ENCODE peak calls at places on chromosomes 4 and X, in four cellular contexts. One of them, this sample, is unnamed.

GRCh38 chr4:47499705-47500104 is 14.6 kb downstream of the ATP10D start:
- DNase-seq in K562: no peak
- DNase-seq in prostate gland: no peak
- DNase-seq in dorsolateral prefrontal cortex: no peak
- DNase-seq in this sample: no peak

GRCh38 chr4:186647821-186648220 is 75.8 kb downstream of the FAT1 start:
- DNase-seq in K562: no peak
- DNase-seq in prostate gland: no peak
- DNase-seq in dorsolateral prefrontal cortex: no peak
- DNase-seq in this sample: no peak

GRCh38 chrX:39721570-39722279 is 376.0 kb downstream of the BCOR start:
- DNase-seq in K562: no peak
- DNase-seq in prostate gland: peak; percentile 13
- DNase-seq in dorsolateral prefrontal cortex: no peak
- DNase-seq in this sample: no peak

GRCh38 chr4:134202557-134202956 is 968 bp upstream of the PABPC4L start:
- DNase-seq in K562: no peak
- DNase-seq in prostate gland: peak; percentile 44
- DNase-seq in dorsolateral prefrontal cortex: no peak
- DNase-seq in this sample: peak; percentile 7

GRCh38 chr4:31803511-31804195 is 1083.5 kb downstream of the PCDH7 start:
- DNase-seq in K562: no peak
- DNase-seq in prostate gland: no peak
- DNase-seq in dorsolateral prefrontal cortex: no peak
- DNase-seq in this sample: no peak

GRCh38 chr4:55545133-55545532 is 1.6 kb downstream of the CLOCK start:
- DNase-seq in K562: no peak
- DNase-seq in prostate gland: no peak
- DNase-seq in dorsolateral prefrontal cortex: no peak
- DNase-seq in this sample: no peak

GRCh38 chrX:109709129-109709631 is 23.9 kb downstream of the ACSL4 start:
- DNase-seq in K562: no peak
- DNase-seq in prostate gland: no peak
- DNase-seq in dorsolateral prefrontal cortex: no peak
- DNase-seq in this sample: no peak

GRCh38 chrX:97504435-97504834 is 620.7 kb downstream of the RPA4 start:
- DNase-seq in K562: no peak
- DNase-seq in prostate gland: no peak
- DNase-seq in dorsolateral prefrontal cortex: no peak
- DNase-seq in this sample: no peak

GRCh38 chr4:168521736-168522135 is 24.9 kb downstream of the PALLD start:
- DNase-seq in K562: no peak
- DNase-seq in prostate gland: no peak
- DNase-seq in dorsolateral prefrontal cortex: no peak
- DNase-seq in this sample: no peak

GRCh38 chr4:166198921-166199320 is 325.9 kb downstream of the TLL1 start:
- DNase-seq in K562: no peak
- DNase-seq in prostate gland: no peak
- DNase-seq in dorsolateral prefrontal cortex: no peak
- DNase-seq in this sample: no peak

GRCh38 chr4:166197166-166197565 is 324.1 kb downstream of the TLL1 start:
- DNase-seq in K562: no peak
- DNase-seq in prostate gland: no peak
- DNase-seq in dorsolateral prefrontal cortex: no peak
- DNase-seq in this sample: no peak

GRCh38 chr4:166198516-166198915 is 325.5 kb downstream of the TLL1 start:
- DNase-seq in K562: no peak
- DNase-seq in prostate gland: no peak
- DNase-seq in dorsolateral prefrontal cortex: no peak
- DNase-seq in this sample: no peak

GRCh38 chr4:166198041-166198440 is 325.0 kb downstream of the TLL1 start:
- DNase-seq in K562: no peak
- DNase-seq in prostate gland: no peak
- DNase-seq in dorsolateral prefrontal cortex: no peak
- DNase-seq in this sample: no peak

DNA sequence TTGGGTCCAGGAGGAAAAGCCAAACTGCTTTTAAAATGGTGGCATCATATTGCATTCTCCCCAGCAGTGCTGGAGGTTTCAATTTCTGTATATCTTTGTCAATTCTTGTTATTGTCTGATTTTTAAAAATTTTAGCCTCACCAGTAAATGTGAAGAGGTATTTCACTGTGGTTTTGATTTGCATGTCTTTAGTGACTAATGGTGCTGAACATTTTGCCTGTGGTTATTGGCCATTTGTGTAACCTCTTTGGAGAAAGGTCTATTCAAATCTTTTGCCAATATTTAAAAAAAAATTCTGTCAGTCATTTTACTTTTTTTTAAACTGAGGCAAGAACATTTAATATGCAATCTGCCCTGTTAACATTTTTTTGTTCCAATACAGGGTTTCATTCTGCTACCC is 322.1 kb downstream of the TLL1 start:
- DNase-seq in K562: no peak
- DNase-seq in prostate gland: no peak
- DNase-seq in dorsolateral prefrontal cortex: no peak
- DNase-seq in this sample: no peak
- TF ChIP-seq CTCF in K562: no peak
- TF ChIP-seq CTCF in prostate gland: no peak
- TF ChIP-seq CTCF in dorsolateral prefrontal cortex: no peak
- TF ChIP-seq CTCF in this sample: no peak

GRCh38 chr4:86688026-86688425 is 93.9 kb downstream of the PTPN13 start:
- DNase-seq in K562: no peak
- DNase-seq in prostate gland: no peak
- DNase-seq in dorsolateral prefrontal cortex: no peak
- DNase-seq in this sample: no peak

GRCh38 chr4:86683983-86684382 is 89.9 kb downstream of the PTPN13 start:
- DNase-seq in K562: no peak
- DNase-seq in prostate gland: no peak
- DNase-seq in dorsolateral prefrontal cortex: no peak
- DNase-seq in this sample: no peak

GRCh38 chr4:86685401-86685800 is 91.3 kb downstream of the PTPN13 start:
- DNase-seq in K562: no peak
- DNase-seq in prostate gland: no peak
- DNase-seq in dorsolateral prefrontal cortex: no peak
- DNase-seq in this sample: no peak

DNA sequence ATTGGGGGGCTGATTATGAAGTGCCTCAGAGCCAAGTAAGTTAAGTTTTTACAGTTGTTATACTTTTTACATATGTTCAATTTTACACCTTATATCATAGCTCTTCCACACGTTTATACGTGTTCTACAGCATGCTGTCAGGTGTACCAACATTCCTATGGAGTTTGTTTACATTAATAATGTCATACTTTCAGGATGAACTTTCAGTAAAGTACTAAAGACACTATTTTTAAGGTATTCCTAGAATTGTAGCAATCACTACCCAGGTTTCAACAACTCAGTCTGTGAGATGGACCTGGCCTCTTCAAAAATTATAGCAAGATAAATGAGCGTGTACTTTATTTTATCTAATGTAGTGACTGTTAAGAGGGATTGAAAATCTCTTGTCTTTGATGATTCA is 92.6 kb downstream of the PTPN13 start:
- DNase-seq in K562: no peak
- DNase-seq in prostate gland: no peak
- DNase-seq in dorsolateral prefrontal cortex: no peak
- DNase-seq in this sample: no peak
- H3K27ac ChIP-seq in K562: no peak overlapping the region
- H3K27ac ChIP-seq in prostate gland: no peak overlapping the region
- H3K27ac ChIP-seq in dorsolateral prefrontal cortex: no peak overlapping the region
- H3K27ac ChIP-seq in this sample: no peak overlapping the region

GRCh38 chr4:79174855-79175254 is 151.0 kb downstream of the NAA11 start:
- DNase-seq in K562: no peak
- DNase-seq in prostate gland: no peak
- DNase-seq in dorsolateral prefrontal cortex: no peak
- DNase-seq in this sample: no peak
- TF ChIP-seq CTCF in K562: no peak
- TF ChIP-seq CTCF in prostate gland: no peak
- TF ChIP-seq CTCF in dorsolateral prefrontal cortex: no peak
- TF ChIP-seq CTCF in this sample: no peak

DNA sequence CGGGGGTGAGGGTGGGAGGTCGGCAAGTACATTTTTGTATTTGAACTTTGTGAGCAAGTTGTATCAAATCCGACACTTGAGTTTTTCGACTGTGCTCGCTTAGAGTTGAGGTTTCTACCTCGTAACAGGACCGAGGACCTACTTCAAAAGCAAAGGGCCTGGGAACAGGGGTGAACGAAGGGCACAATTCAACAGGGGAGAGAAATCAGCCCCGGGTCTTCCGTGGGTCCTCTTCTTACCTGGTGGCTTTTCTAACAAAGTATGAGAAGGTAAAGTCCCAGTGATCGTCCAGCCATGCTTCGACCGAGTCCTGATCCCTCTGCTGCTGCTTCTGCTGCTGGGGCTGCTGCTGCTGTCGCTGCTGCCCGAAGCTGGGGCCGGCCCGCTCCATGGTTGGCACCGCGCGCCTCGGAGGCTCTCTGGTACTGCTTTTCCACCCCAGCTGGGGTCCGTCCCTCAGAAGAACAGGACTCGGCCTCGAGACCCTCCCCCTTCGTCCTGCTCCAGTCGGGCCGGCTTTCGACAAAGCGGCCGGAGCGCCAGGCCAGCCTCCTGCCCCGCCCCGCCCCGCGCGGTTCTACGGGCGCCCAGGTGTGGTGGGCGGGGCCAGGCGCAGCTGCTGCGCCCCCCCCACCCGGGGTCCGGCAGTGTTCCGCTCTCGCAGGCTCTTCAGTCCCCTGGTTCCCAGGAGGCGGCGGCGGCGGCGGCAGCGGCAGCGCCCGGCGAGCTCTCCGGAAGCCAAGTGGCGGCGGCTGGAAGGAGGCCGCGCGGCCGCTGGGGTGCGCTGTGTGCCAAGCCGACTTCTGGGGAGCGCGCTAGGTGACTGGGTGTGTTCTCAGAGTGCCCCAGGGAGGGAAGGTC is at the start of gene PDE5A:
- DNase-seq in K562: peak; percentile 76
- DNase-seq in prostate gland: peak; percentile 82
- DNase-seq in dorsolateral prefrontal cortex: peak; percentile 50
- DNase-seq in this sample: peak; percentile 88
- H3K27ac ChIP-seq in K562: no peak within 1 kb of the TSS
- H3K27ac ChIP-seq in prostate gland: peak within 1 kb of the TSS; percentile 89
- H3K27ac ChIP-seq in dorsolateral prefrontal cortex: peak within 1 kb of the TSS; percentile 67
- H3K27ac ChIP-seq in this sample: peak within 1 kb of the TSS; percentile 90

DNA sequence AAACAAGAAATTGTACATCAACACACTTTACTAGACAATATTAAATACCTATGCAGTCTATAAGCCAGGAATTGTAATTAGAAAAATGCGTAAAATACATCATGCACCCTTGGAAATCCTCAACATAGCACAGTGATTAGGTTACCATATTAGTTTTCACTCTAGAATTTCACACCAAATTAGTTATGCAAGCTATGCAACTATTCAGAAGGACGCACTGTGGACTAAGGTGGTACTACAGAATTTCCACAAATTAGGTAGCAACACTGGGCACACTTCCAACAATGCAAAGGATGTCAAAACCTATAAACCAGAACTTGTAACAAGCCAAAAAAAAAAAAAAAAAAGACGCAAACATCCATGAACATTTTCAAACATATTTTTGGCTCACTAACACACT is 71.1 kb upstream of the ZCCHC13 start:
- DNase-seq in K562: peak; percentile 17
- DNase-seq in prostate gland: no peak
- DNase-seq in dorsolateral prefrontal cortex: no peak
- DNase-seq in this sample: no peak
- TF ChIP-seq CTCF in K562: no peak
- TF ChIP-seq CTCF in prostate gland: no peak
- TF ChIP-seq CTCF in dorsolateral prefrontal cortex: no peak
- TF ChIP-seq CTCF in this sample: no peak

DNA sequence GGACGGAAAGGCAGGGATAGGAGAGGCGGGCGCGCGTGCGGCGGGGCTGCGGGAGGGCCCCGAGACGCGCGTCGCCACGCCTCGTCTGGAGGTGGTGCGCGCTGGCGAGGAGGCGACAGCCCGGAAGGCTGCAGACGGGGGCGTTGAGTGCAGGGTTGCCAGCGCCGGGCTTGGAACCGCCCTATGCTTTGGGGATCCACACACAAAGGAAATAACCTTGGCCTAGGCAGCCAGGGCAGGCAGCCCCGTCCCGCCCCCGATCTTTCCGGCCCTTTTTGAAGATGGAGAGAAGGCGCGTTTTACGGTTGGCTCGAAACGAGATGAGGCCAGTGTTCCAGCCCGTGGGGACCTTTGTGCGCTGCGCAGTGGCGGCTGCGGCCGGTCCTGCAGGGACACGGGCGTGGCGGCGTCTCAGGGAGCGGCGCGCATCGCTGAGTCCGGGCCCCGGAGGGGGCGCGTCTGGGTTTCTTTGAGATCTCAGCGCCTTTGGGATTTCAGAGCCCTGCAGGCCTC is 50.8 kb upstream of the TRIM2 start:
- DNase-seq in K562: no peak
- DNase-seq in prostate gland: peak; percentile 17
- DNase-seq in dorsolateral prefrontal cortex: peak; percentile 52
- DNase-seq in this sample: peak; percentile 63
- H3K27ac ChIP-seq in K562: no peak overlapping the region
- H3K27ac ChIP-seq in prostate gland: no peak overlapping the region
- H3K27ac ChIP-seq in dorsolateral prefrontal cortex: peak overlapping the region; percentile 87
- H3K27ac ChIP-seq in this sample: peak overlapping the region; percentile 41

GRCh38 chr4:101033986-101034385 is 313.3 kb downstream of the PPP3CA start:
- DNase-seq in K562: no peak
- DNase-seq in prostate gland: no peak
- DNase-seq in dorsolateral prefrontal cortex: no peak
- DNase-seq in this sample: no peak
- TF ChIP-seq CTCF in K562: no peak
- TF ChIP-seq CTCF in prostate gland: no peak
- TF ChIP-seq CTCF in dorsolateral prefrontal cortex: no peak
- TF ChIP-seq CTCF in this sample: no peak

GRCh38 chr4:94490437-94490836 is 38.7 kb downstream of the PDLIM5 start:
- DNase-seq in K562: no peak
- DNase-seq in prostate gland: no peak
- DNase-seq in dorsolateral prefrontal cortex: no peak
- DNase-seq in this sample: no peak
- H3K27ac ChIP-seq in K562: no peak overlapping the region
- H3K27ac ChIP-seq in prostate gland: no peak overlapping the region
- H3K27ac ChIP-seq in dorsolateral prefrontal cortex: no peak overlapping the region
- H3K27ac ChIP-seq in this sample: no peak overlapping the region

DNA sequence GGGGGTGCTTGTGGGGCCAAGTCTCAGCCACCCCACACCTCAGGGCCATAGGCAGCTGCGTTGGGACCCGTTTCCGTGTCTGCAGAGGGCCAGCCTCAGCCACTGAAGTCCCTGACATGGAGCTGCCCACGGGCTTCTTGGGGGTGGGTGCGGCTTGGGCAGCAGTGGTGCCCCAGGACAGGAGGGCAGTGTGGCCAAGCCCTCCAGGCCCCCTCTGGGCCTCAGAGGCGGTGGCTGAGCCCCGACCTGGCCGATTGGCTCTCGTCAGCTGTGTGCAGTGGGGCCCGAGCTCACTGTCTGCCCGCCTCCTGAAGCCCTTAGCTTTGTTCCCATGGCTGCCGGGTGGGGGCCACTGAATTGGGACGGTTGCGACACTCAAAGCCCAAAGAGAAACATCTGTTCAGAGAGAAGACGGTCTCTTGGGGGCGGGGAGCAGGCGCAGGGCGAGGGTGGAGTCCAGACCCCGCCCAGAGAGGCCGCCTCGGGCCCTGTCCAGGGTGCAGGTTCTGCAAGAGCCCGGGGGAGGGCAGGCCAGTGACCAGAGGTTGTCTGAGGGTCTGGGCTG is 9.1 kb downstream of the FGFR3 start:
- DNase-seq in K562: peak; percentile 71
- DNase-seq in prostate gland: no peak
- DNase-seq in dorsolateral prefrontal cortex: no peak
- DNase-seq in this sample: no peak
- TF ChIP-seq CTCF in K562: no peak
- TF ChIP-seq CTCF in prostate gland: no peak
- TF ChIP-seq CTCF in dorsolateral prefrontal cortex: no peak
- TF ChIP-seq CTCF in this sample: no peak

This sample was measured in thyroid gland.